ENCODE peak calls at places on chromosomes 16 and 17, in eight cellular contexts. N is ascending aorta; X is naive thymus-derived CD4-positive, alpha-beta T cell; H is transverse colon; Y is tibial artery; O is right cardiac atrium; B is breast epithelium; R is brain microvascular endothelial cell. M is an unnamed sample.

GRCh38 chr16:82439678-82440293 is 187.0 kb upstream of the CDH13 start:
- DNase-seq in N (no peak), X (no peak), H (no peak), Y (no peak), O (no peak), B (no peak), R (peak), M (no peak)

GRCh38 chr17:19021622-19022083 is 17.1 kb upstream of the FAM83G start:
- DNase-seq in N (no peak), X (peak), H (no peak), Y (no peak), O (peak), B (no peak), R (no peak), M (no peak)

GRCh38 chr16:28112908-28113307 is 49.4 kb upstream of the GSG1L start:
- DNase-seq in N (no peak), X (no peak), H (no peak), Y (no peak), O (no peak), B (no peak), R (no peak), M (no peak)

GRCh38 chr16:47018223-47018891 is 44.9 kb upstream of the DNAJA2 start:
- DNase-seq in N (no peak), X (peak), H (peak), Y (no peak), O (no peak), B (peak), R (peak), M (no peak)

GRCh38 chr17:48567209-48567608 is 10.9 kb downstream of the HOXB4 start:
- DNase-seq in N (no peak), X (no peak), H (peak), Y (no peak), O (no peak), B (no peak), R (no peak), M (no peak)

GRCh38 chr16:29769507-29769906 is 8.5 kb upstream of the ZG16 start:
- DNase-seq in N (no peak), X (no peak), H (no peak), Y (no peak), O (no peak), B (no peak), R (no peak), M (no peak)

GRCh38 chr16:19878760-19879159 is 5.9 kb downstream of the GPRC5B start:
- DNase-seq in N (no peak), X (no peak), H (no peak), Y (no peak), O (peak), B (no peak), R (no peak), M (no peak)

GRCh38 chr16:85319984-85320440 is 207.7 kb upstream of the CIBAR2 start:
- DNase-seq in N (no peak), X (no peak), H (no peak), Y (no peak), O (no peak), B (no peak), R (no peak), M (no peak)

GRCh38 chr17:1037238-1037879 is 40.4 kb downstream of the TIMM22 start:
- DNase-seq in N (no peak), X (no peak), H (no peak), Y (no peak), O (peak), B (no peak), R (no peak), M (no peak)

GRCh38 chr16:4293822-4294457 is 21.1 kb upstream of the TFAP4 start:
- DNase-seq in N (peak), X (no peak), H (no peak), Y (peak), O (peak), B (no peak), R (peak), M (no peak)

GRCh38 chr16:8851761-8852403 is 16.9 kb downstream of the CARHSP1 start:
- DNase-seq in N (peak), X (no peak), H (no peak), Y (no peak), O (no peak), B (no peak), R (no peak), M (no peak)

GRCh38 chr17:15490634-15491261 is 23.3 kb upstream of the CDRT4 start:
- DNase-seq in N (peak), X (no peak), H (peak), Y (peak), O (peak), B (no peak), R (peak), M (peak)

GRCh38 chr16:70160388-70160787 is 13.2 kb upstream of the CLEC18C start:
- DNase-seq in N (no peak), X (no peak), H (no peak), Y (no peak), O (no peak), B (no peak), R (no peak), M (no peak)

GRCh38 chr16:77599793-77600415 is 122.4 kb upstream of the NUDT7 start:
- DNase-seq in N (no peak), X (no peak), H (peak), Y (no peak), O (no peak), B (no peak), R (peak), M (no peak)

GRCh38 chr17:17868637-17869522 is 32.1 kb upstream of the SREBF1 start:
- DNase-seq in N (no peak), X (no peak), H (no peak), Y (no peak), O (peak), B (no peak), R (peak), M (no peak)
- H3K27ac ChIP-seq in N (no peak), X (no peak), H (peak), Y (no peak), O (peak), B (no peak), R (no peak), M (no peak)

DNA sequence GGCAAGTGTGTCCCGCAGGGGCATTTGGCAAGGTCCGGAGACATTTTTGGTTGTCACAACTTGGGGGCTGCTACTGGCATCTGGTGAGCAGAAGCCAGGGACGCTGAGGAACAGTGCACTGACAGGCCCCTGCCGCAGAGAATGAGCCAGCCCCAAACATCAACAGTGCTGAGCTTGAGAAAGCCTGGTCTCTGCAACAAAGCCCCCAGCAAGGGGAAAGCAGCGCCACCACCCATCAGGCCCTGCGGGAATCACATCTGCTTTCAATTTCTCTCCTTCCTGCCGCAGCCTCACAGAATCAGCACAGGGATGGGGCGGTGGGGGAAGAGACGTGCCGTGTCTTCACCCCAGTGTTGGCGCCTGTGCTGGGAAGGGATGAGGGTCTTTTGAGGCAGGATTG is 14.8 kb upstream of the PRPSAP1 start:
- DNase-seq in N (no peak), X (no peak), H (no peak), Y (no peak), O (peak), B (no peak), R (peak), M (no peak)
- H3K27ac ChIP-seq in N (no peak), X (no peak), H (no peak), Y (no peak), O (no peak), B (no peak), R (peak), M (no peak)

DNA sequence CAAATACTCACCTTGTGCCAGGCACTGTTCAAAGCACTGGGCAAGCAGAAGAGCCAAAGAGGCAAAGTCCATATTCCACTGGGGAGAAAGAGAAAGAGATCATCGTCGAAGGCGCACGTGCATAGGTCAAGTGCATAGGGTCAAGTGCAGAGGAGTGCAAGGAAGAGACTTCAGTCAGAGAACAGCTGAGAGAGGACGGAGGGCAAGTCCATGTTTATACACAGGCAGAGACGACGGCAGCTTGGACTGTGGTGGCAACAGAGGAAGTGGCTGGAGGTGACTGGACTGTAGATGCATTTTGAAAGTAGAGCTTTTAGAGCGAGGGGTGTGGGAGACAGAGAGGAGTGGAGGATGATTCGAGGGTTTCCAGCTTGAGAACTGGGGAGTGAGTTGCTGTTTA is 74.7 kb upstream of the SDK2 start:
- DNase-seq in N (no peak), X (no peak), H (no peak), Y (no peak), O (no peak), B (no peak), R (no peak), M (peak)
- H3K27ac ChIP-seq in N (no peak), X (no peak), H (no peak), Y (no peak), O (no peak), B (no peak), R (no peak), M (peak)

GRCh38 chr16:64278196-64278595 is 843.7 kb downstream of the CDH11 start:
- DNase-seq in N (no peak), X (no peak), H (no peak), Y (no peak), O (no peak), B (no peak), R (peak), M (no peak)
- H3K27ac ChIP-seq in N (no peak), X (no peak), H (no peak), Y (no peak), O (no peak), B (no peak), R (no peak), M (no peak)

GRCh38 chr17:69912819-69913218 is 162.2 kb upstream of the KCNJ16 start:
- DNase-seq in N (no peak), X (no peak), H (no peak), Y (no peak), O (no peak), B (no peak), R (no peak), M (no peak)

GRCh38 chr17:69908599-69909368 is 166.2 kb upstream of the KCNJ16 start:
- DNase-seq in N (no peak), X (no peak), H (no peak), Y (no peak), O (no peak), B (no peak), R (no peak), M (no peak)

GRCh38 chr17:69916761-69917160 is 158.3 kb upstream of the KCNJ16 start:
- DNase-seq in N (no peak), X (no peak), H (no peak), Y (no peak), O (no peak), B (no peak), R (no peak), M (no peak)

GRCh38 chr17:69909389-69909788 is 165.6 kb upstream of the KCNJ16 start:
- DNase-seq in N (no peak), X (no peak), H (no peak), Y (no peak), O (no peak), B (no peak), R (no peak), M (no peak)

DNA sequence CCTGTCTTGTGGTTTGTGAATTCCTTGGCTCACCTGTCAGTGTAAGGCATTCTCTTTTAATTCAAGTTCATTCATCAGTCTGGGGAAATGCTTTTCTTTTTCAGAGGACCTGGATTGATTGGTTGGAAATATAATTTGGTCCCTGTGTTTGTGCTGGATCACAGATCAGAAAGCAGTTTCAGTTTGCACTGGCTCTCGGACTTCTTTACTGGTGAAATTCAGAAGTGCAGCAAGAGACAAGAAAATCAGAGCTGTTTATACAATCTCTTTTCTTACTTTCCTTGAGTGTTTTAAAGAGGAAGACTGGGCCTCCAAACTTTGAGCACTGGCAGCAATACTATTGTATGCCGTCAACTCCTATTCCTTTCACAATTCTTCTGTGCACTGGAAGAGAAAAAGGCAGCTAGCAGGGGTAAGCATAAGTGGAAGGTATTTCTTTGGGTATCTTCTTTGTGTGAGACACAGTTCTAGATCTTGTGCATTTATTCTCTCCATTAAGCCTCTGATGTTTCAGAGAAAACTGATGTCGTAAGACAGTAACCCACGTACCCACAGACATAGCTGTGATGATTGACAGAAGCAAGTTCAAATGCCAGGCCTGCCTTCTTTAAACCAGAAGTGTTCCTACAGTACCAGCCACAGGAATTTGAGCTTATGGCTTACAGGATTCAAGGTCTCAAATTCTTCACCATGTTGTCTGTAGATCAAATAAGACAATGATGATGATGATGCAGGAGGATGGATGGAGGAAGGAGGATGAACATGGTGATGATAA is 161.6 kb upstream of the KCNJ16 start:
- DNase-seq in N (no peak), X (no peak), H (no peak), Y (no peak), O (no peak), B (no peak), R (no peak), M (no peak)
- H3K27ac ChIP-seq in N (peak), X (no peak), H (no peak), Y (peak), O (no peak), B (no peak), R (no peak), M (no peak)

DNA sequence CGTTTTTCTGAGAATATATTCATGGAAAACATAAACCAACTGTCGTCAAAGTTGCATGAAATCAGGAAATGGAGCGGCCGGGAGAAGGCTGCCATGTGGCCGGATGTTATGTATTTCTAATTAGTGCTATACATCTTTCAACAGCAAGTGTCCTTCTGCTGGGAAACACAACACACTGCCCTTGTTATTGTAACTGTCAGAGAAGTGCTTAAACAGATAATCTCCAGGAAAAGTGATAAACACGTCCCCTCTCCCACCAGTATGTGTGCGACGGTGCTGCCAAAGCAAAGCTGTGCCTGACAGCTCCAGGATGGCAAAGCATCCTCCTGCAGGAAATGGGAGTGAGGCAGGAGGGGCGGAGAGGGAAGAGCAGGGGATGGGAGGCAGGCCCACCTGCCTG is 111.8 kb downstream of the SMG6 start:
- DNase-seq in N (no peak), X (no peak), H (no peak), Y (no peak), O (no peak), B (no peak), R (no peak), M (no peak)
- H3K27ac ChIP-seq in N (peak), X (no peak), H (peak), Y (peak), O (peak), B (peak), R (peak), M (no peak)

M was measured in substantia nigra.